ENCODE peak calls at places on chromosomes 3 and 15, in four cellular contexts. L is neural progenitor cell, A is OCI-LY7, F is SJCRH30. P is an unnamed sample.

GRCh38 chr15:78265137-78265460 is 737 bp downstream of the DNAJA4 start:
- DNase-seq in L (no peak), A (no peak), F (no peak), P (no peak)

GRCh38 chr3:24475945-24476344 is 18.7 kb downstream of the THRB start:
- DNase-seq in L (no peak), A (no peak), F (no peak), P (no peak)

GRCh38 chr3:194852345-194852744 is 166.7 kb downstream of the FAM43A start:
- DNase-seq in L (no peak), A (no peak), F (no peak), P (no peak)

GRCh38 chr3:56720836-56721235 is 37.8 kb upstream of the TASOR start:
- DNase-seq in L (no peak), A (no peak), F (no peak), P (no peak)

GRCh38 chr15:88918738-88919137 is 5.6 kb upstream of the MFGE8 start:
- DNase-seq in L (no peak), A (no peak), F (peak), P (no peak)

GRCh38 chr15:60392601-60392985 is 5.2 kb downstream of the ANXA2 start:
- DNase-seq in L (no peak), A (no peak), F (peak), P (no peak)

GRCh38 chr3:123489400-123490004 is 40.6 kb upstream of the ADCY5 start:
- DNase-seq in L (peak), A (peak), F (peak), P (no peak)

GRCh38 chr15:59222106-59222505 is 15.5 kb downstream of the LDHAL6B start:
- DNase-seq in L (no peak), A (no peak), F (no peak), P (no peak)

GRCh38 chr3:132555316-132556035 is 41.6 kb upstream of the ACKR4 start:
- DNase-seq in L (no peak), A (no peak), F (no peak), P (no peak)

GRCh38 chr3:170421147-170421641 is 2.5 kb downstream of the CLDN11 start:
- DNase-seq in L (peak), A (no peak), F (no peak), P (no peak)

DNA sequence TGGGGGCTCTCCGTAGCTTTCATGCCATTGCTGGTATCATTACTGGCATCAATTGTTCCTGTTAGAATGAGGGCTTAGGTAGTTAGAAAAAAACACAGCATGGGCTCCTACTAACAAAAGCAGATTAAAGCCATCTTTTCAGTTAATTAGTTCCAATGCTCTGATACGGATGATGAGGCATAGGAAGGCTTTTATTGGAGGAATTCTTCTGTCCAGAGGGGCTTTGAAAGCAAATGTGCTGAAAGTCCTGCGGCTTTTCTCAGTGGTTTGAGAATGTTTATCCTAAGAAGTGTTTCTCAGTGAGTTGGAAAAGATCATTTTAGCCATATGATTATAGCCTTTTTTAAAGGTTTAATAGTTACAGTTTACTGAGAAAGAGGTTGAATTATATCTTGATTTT is 198.5 kb downstream of the THSD4 start:
- DNase-seq in L (peak), A (no peak), F (no peak), P (no peak)
- H3K27ac ChIP-seq in L (no peak), A (no peak), F (no peak), P (no peak)

GRCh38 chr3:154422694-154423093 is 7.3 kb downstream of the GPR149 start:
- DNase-seq in L (no peak), A (no peak), F (no peak), P (no peak)

GRCh38 chr3:154430014-154430413 is at the start of gene GPR149:
- DNase-seq in L (peak), A (no peak), F (no peak), P (no peak)

GRCh38 chr3:154427685-154428291 is 2.2 kb downstream of the GPR149 start:
- DNase-seq in L (peak), A (no peak), F (no peak), P (no peak)

GRCh38 chr3:154431043-154431442 is 1.1 kb upstream of the GPR149 start:
- DNase-seq in L (no peak), A (no peak), F (no peak), P (no peak)

DNA sequence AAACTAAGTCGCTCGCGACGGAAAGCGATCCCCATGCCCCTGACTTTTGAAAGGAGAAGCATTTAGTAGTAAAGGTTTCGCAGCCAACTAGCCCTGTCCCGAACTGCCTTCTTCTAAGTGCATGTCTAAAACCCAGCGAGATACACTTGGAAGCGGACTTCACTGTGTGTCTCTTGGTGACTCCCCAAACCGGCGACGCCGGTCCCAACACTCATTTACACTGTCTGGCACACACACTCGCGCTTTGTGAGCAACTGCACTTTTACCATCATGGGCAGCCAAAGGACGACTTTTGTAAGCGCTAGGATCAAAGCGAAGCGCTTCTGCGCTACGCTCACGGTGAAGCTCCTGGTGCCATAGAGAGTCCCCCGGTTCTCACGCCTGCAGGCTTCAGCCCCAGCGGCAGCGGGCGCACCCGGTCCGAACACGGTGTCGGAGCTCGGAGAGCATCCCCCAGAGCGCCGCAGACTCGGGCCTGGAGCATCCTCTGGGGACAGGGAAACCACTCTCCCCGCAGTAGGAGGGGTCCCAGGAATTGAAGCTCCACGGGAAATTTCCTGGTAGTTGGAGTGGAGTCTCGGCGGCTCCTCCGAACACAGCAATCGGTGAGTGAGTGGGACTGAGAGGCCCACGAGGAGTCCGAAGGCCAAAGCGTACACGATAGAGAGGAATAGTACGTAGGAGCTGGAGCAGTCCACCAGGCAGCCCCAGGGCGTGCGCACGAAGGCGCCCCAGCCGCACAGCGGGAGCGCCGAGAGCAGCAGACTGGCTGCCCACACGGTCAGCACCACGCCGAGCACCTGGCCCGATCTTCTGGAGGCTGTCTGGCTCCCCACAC is 1.4 kb downstream of the GPR149 start:
- DNase-seq in L (peak), A (no peak), F (no peak), P (peak)
- H3K4me3 ChIP-seq in L (peak), A (no peak), F (no peak), P (peak)

DNA sequence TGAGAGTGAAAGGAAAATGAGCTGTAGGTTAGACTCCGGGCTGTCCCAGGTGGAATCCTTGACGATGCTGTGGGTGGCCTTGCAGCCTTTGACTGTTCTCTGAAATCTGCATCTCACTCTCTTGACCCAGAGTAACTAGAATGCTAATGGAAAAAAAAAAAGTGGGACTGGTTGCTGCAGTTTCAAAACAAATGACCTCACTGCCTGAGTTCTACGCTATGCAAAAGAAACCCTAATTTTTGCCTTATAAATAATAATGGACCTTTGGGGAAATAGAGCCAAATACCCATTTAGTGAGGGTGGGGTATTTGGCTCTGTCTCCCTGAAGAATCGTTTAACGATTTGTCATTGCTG is 309.7 kb upstream of the C2CD4B start:
- DNase-seq in L (no peak), A (no peak), F (no peak), P (no peak)
- H3K27ac ChIP-seq in L (no peak), A (no peak), F (no peak), P (no peak)

DNA sequence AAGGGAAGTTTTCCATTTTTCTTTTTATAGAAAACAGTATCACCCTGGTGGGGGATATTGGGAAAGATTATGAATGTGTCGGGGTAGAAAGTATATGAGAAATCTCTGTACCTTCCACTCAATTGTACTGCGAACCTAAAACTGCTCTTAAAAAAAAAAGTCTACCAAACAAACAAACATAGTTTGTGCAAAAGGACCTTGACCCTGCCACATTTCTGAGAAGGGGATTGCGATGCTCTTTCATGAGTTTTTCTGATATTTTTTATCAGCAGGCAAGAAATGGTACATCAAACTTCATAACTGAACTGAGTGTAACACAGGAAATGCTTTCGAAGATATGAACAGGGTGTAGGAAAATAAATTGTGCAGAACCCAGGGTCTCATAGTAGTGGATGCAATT is 286.0 kb downstream of the WDR72 start:
- DNase-seq in L (no peak), A (no peak), F (no peak), P (no peak)
- H3K4me3 ChIP-seq in L (no peak), A (no peak), F (no peak), P (no peak)

P was measured in left lung.